ENCODE peak calls at places on chromosomes 7 and 10, in five cellular contexts. One of them, this sample, is unnamed.

GRCh38 chr7:66099551-66100407 is 14.9 kb upstream of the CRCP start:
- DNase-seq in CD4-positive, alpha-beta memory T cell: peak
- DNase-seq in memory B cell: no peak
- DNase-seq in COR-L47: peak
- DNase-seq in cardiac fibroblast: peak
- DNase-seq in this sample: no peak

GRCh38 chr10:133133471-133134231 is 26.4 kb upstream of the KNDC1 start:
- DNase-seq in CD4-positive, alpha-beta memory T cell: no peak
- DNase-seq in memory B cell: peak
- DNase-seq in COR-L47: no peak
- DNase-seq in cardiac fibroblast: no peak
- DNase-seq in this sample: no peak

GRCh38 chr7:129951076-129952011 is 1.4 kb downstream of the UBE2H start:
- DNase-seq in CD4-positive, alpha-beta memory T cell: peak
- DNase-seq in memory B cell: no peak
- DNase-seq in COR-L47: no peak
- DNase-seq in cardiac fibroblast: peak
- DNase-seq in this sample: no peak

GRCh38 chr7:39744620-39745019 is 121.2 kb downstream of the RALA start:
- DNase-seq in CD4-positive, alpha-beta memory T cell: no peak
- DNase-seq in memory B cell: no peak
- DNase-seq in COR-L47: no peak
- DNase-seq in cardiac fibroblast: no peak
- DNase-seq in this sample: no peak

GRCh38 chr10:77898323-77899079 is 28.1 kb downstream of the DLG5 start:
- DNase-seq in CD4-positive, alpha-beta memory T cell: no peak
- DNase-seq in memory B cell: no peak
- DNase-seq in COR-L47: no peak
- DNase-seq in cardiac fibroblast: no peak
- DNase-seq in this sample: no peak

GRCh38 chr7:151992375-151992774 is 33.1 kb upstream of the GALNT11 start:
- DNase-seq in CD4-positive, alpha-beta memory T cell: peak
- DNase-seq in memory B cell: no peak
- DNase-seq in COR-L47: peak
- DNase-seq in cardiac fibroblast: peak
- DNase-seq in this sample: peak

GRCh38 chr10:1211844-1212570 is 155.8 kb downstream of the WDR37 start:
- DNase-seq in CD4-positive, alpha-beta memory T cell: no peak
- DNase-seq in memory B cell: no peak
- DNase-seq in COR-L47: no peak
- DNase-seq in cardiac fibroblast: no peak
- DNase-seq in this sample: no peak

GRCh38 chr7:125126376-125126775 is 196.8 kb upstream of the POT1 start:
- DNase-seq in CD4-positive, alpha-beta memory T cell: no peak
- DNase-seq in memory B cell: no peak
- DNase-seq in COR-L47: no peak
- DNase-seq in cardiac fibroblast: peak
- DNase-seq in this sample: no peak

GRCh38 chr10:77179015-77179695 is 458.5 kb downstream of the KCNMA1 start:
- DNase-seq in CD4-positive, alpha-beta memory T cell: no peak
- DNase-seq in memory B cell: no peak
- DNase-seq in COR-L47: no peak
- DNase-seq in cardiac fibroblast: peak
- DNase-seq in this sample: peak

GRCh38 chr10:72503241-72503640 is 122.6 kb downstream of the MICU1 start:
- DNase-seq in CD4-positive, alpha-beta memory T cell: no peak
- DNase-seq in memory B cell: no peak
- DNase-seq in COR-L47: no peak
- DNase-seq in cardiac fibroblast: peak
- DNase-seq in this sample: peak

GRCh38 chr10:60042959-60043358 is 136.6 kb upstream of the CCDC6 start:
- DNase-seq in CD4-positive, alpha-beta memory T cell: no peak
- DNase-seq in memory B cell: no peak
- DNase-seq in COR-L47: no peak
- DNase-seq in cardiac fibroblast: no peak
- DNase-seq in this sample: no peak

GRCh38 chr10:86376403-86376802 is 9.8 kb upstream of the GRID1 start:
- DNase-seq in CD4-positive, alpha-beta memory T cell: no peak
- DNase-seq in memory B cell: no peak
- DNase-seq in COR-L47: no peak
- DNase-seq in cardiac fibroblast: no peak
- DNase-seq in this sample: no peak

GRCh38 chr7:87003872-87004798 is 55.3 kb downstream of the ELAPOR2 start:
- DNase-seq in CD4-positive, alpha-beta memory T cell: no peak
- DNase-seq in memory B cell: no peak
- DNase-seq in COR-L47: peak
- DNase-seq in cardiac fibroblast: peak
- DNase-seq in this sample: no peak

GRCh38 chr10:86253171-86254072 is 113.2 kb downstream of the GRID1 start:
- DNase-seq in CD4-positive, alpha-beta memory T cell: no peak
- DNase-seq in memory B cell: no peak
- DNase-seq in COR-L47: no peak
- DNase-seq in cardiac fibroblast: no peak
- DNase-seq in this sample: no peak

GRCh38 chr7:55132890-55133551 is 114.2 kb downstream of the EGFR start:
- DNase-seq in CD4-positive, alpha-beta memory T cell: no peak
- DNase-seq in memory B cell: no peak
- DNase-seq in COR-L47: no peak
- DNase-seq in cardiac fibroblast: peak
- DNase-seq in this sample: peak

GRCh38 chr7:114173170-114173569 is 241.4 kb upstream of the FOXP2 start:
- DNase-seq in CD4-positive, alpha-beta memory T cell: no peak
- DNase-seq in memory B cell: no peak
- DNase-seq in COR-L47: no peak
- DNase-seq in cardiac fibroblast: no peak
- DNase-seq in this sample: no peak

GRCh38 chr10:58436071-58436470 is 50.9 kb downstream of the TFAM start:
- DNase-seq in CD4-positive, alpha-beta memory T cell: no peak
- DNase-seq in memory B cell: no peak
- DNase-seq in COR-L47: peak
- DNase-seq in cardiac fibroblast: peak
- DNase-seq in this sample: no peak

GRCh38 chr7:51123322-51124021 is 193.1 kb downstream of the COBL start:
- DNase-seq in CD4-positive, alpha-beta memory T cell: no peak
- DNase-seq in memory B cell: no peak
- DNase-seq in COR-L47: no peak
- DNase-seq in cardiac fibroblast: peak
- DNase-seq in this sample: peak

GRCh38 chr7:83934118-83934734 is 260.4 kb downstream of the SEMA3A start:
- DNase-seq in CD4-positive, alpha-beta memory T cell: no peak
- DNase-seq in memory B cell: no peak
- DNase-seq in COR-L47: no peak
- DNase-seq in cardiac fibroblast: peak
- DNase-seq in this sample: no peak

GRCh38 chr7:111390000-111390399 is 172.3 kb downstream of the IMMP2L start:
- DNase-seq in CD4-positive, alpha-beta memory T cell: no peak
- DNase-seq in memory B cell: no peak
- DNase-seq in COR-L47: no peak
- DNase-seq in cardiac fibroblast: no peak
- DNase-seq in this sample: no peak

GRCh38 chr7:101857358-101857794 is 40.0 kb downstream of the CUX1 start:
- DNase-seq in CD4-positive, alpha-beta memory T cell: no peak
- DNase-seq in memory B cell: peak
- DNase-seq in COR-L47: no peak
- DNase-seq in cardiac fibroblast: no peak
- DNase-seq in this sample: no peak

GRCh38 chr7:86920154-86920553 is 139.3 kb downstream of the ELAPOR2 start:
- DNase-seq in CD4-positive, alpha-beta memory T cell: no peak
- DNase-seq in memory B cell: no peak
- DNase-seq in COR-L47: no peak
- DNase-seq in cardiac fibroblast: no peak
- DNase-seq in this sample: no peak

GRCh38 chr7:99562832-99563231 is 4.4 kb downstream of the ZNF655 start:
- DNase-seq in CD4-positive, alpha-beta memory T cell: no peak
- DNase-seq in memory B cell: no peak
- DNase-seq in COR-L47: no peak
- DNase-seq in cardiac fibroblast: peak
- DNase-seq in this sample: peak

GRCh38 chr7:116679495-116679894 is 7.5 kb downstream of the MET start:
- DNase-seq in CD4-positive, alpha-beta memory T cell: no peak
- DNase-seq in memory B cell: no peak
- DNase-seq in COR-L47: no peak
- DNase-seq in cardiac fibroblast: no peak
- DNase-seq in this sample: no peak

GRCh38 chr7:12212051-12212485 is 974 bp downstream of the TMEM106B start:
- DNase-seq in CD4-positive, alpha-beta memory T cell: no peak
- DNase-seq in memory B cell: no peak
- DNase-seq in COR-L47: peak
- DNase-seq in cardiac fibroblast: peak
- DNase-seq in this sample: no peak

GRCh38 chr10:13414855-13415254 is 66.8 kb upstream of the SEPHS1 start:
- DNase-seq in CD4-positive, alpha-beta memory T cell: no peak
- DNase-seq in memory B cell: no peak
- DNase-seq in COR-L47: no peak
- DNase-seq in cardiac fibroblast: peak
- DNase-seq in this sample: peak

This sample was measured in AG08396.